ENCODE peak calls at places on chromosomes 7 and 10, in seven cellular contexts. One of them, this sample, is unnamed.

GRCh38 chr10:3924344-3924743 is 139.3 kb upstream of the KLF6 start:
- DNase-seq in AG04450: peak; percentile 24
- DNase-seq in CD8-positive, alpha-beta T cell: no peak
- DNase-seq in neural progenitor cell: no peak
- DNase-seq in naive thymus-derived CD4-positive, alpha-beta T cell: no peak
- DNase-seq in CD4-positive, CD25-positive, alpha-beta regulatory T cell: no peak
- DNase-seq in fibroblast of lung: peak; percentile 88
- DNase-seq in this sample: no peak

GRCh38 chr7:38681882-38682281 is 50.7 kb upstream of the AMPH start:
- DNase-seq in AG04450: peak; percentile 32
- DNase-seq in CD8-positive, alpha-beta T cell: no peak
- DNase-seq in neural progenitor cell: no peak
- DNase-seq in naive thymus-derived CD4-positive, alpha-beta T cell: no peak
- DNase-seq in CD4-positive, CD25-positive, alpha-beta regulatory T cell: no peak
- DNase-seq in fibroblast of lung: peak; percentile 30
- DNase-seq in this sample: no peak

GRCh38 chr7:103445228-103446020 is 583 bp downstream of the SLC26A5 start:
- DNase-seq in AG04450: no peak
- DNase-seq in CD8-positive, alpha-beta T cell: no peak
- DNase-seq in neural progenitor cell: peak; percentile 21
- DNase-seq in naive thymus-derived CD4-positive, alpha-beta T cell: no peak
- DNase-seq in CD4-positive, CD25-positive, alpha-beta regulatory T cell: no peak
- DNase-seq in fibroblast of lung: peak; percentile 5
- DNase-seq in this sample: no peak

GRCh38 chr10:59536151-59536550 is 173.5 kb downstream of the SLC16A9 start:
- DNase-seq in AG04450: peak; percentile 74
- DNase-seq in CD8-positive, alpha-beta T cell: no peak
- DNase-seq in neural progenitor cell: no peak
- DNase-seq in naive thymus-derived CD4-positive, alpha-beta T cell: no peak
- DNase-seq in CD4-positive, CD25-positive, alpha-beta regulatory T cell: no peak
- DNase-seq in fibroblast of lung: peak; percentile 95
- DNase-seq in this sample: no peak

GRCh38 chr10:10865303-10865702 is 152.4 kb upstream of the CELF2 start:
- DNase-seq in AG04450: no peak
- DNase-seq in CD8-positive, alpha-beta T cell: no peak
- DNase-seq in neural progenitor cell: no peak
- DNase-seq in naive thymus-derived CD4-positive, alpha-beta T cell: no peak
- DNase-seq in CD4-positive, CD25-positive, alpha-beta regulatory T cell: no peak
- DNase-seq in fibroblast of lung: peak; percentile 18
- DNase-seq in this sample: no peak

GRCh38 chr10:104331208-104331838 is 6.9 kb downstream of the ITPRIP start:
- DNase-seq in AG04450: no peak
- DNase-seq in CD8-positive, alpha-beta T cell: no peak
- DNase-seq in neural progenitor cell: peak; percentile 34
- DNase-seq in naive thymus-derived CD4-positive, alpha-beta T cell: no peak
- DNase-seq in CD4-positive, CD25-positive, alpha-beta regulatory T cell: no peak
- DNase-seq in fibroblast of lung: peak; percentile 68
- DNase-seq in this sample: no peak

GRCh38 chr10:63901228-63901627 is 380.0 kb downstream of the REEP3 start:
- DNase-seq in AG04450: no peak
- DNase-seq in CD8-positive, alpha-beta T cell: no peak
- DNase-seq in neural progenitor cell: no peak
- DNase-seq in naive thymus-derived CD4-positive, alpha-beta T cell: no peak
- DNase-seq in CD4-positive, CD25-positive, alpha-beta regulatory T cell: no peak
- DNase-seq in fibroblast of lung: no peak
- DNase-seq in this sample: no peak

GRCh38 chr7:101681170-101682007 is 52.3 kb upstream of the MYL10 start:
- DNase-seq in AG04450: peak; percentile 24
- DNase-seq in CD8-positive, alpha-beta T cell: no peak
- DNase-seq in neural progenitor cell: peak; percentile 30
- DNase-seq in naive thymus-derived CD4-positive, alpha-beta T cell: no peak
- DNase-seq in CD4-positive, CD25-positive, alpha-beta regulatory T cell: no peak
- DNase-seq in fibroblast of lung: peak; percentile 80
- DNase-seq in this sample: no peak

GRCh38 chr7:66970310-66970709 is 25.1 kb downstream of the SBDS start:
- DNase-seq in AG04450: no peak
- DNase-seq in CD8-positive, alpha-beta T cell: no peak
- DNase-seq in neural progenitor cell: peak; percentile 20
- DNase-seq in naive thymus-derived CD4-positive, alpha-beta T cell: no peak
- DNase-seq in CD4-positive, CD25-positive, alpha-beta regulatory T cell: no peak
- DNase-seq in fibroblast of lung: no peak
- DNase-seq in this sample: no peak

GRCh38 chr10:60809157-60809556 is 30.9 kb downstream of the CDK1 start:
- DNase-seq in AG04450: no peak
- DNase-seq in CD8-positive, alpha-beta T cell: no peak
- DNase-seq in neural progenitor cell: no peak
- DNase-seq in naive thymus-derived CD4-positive, alpha-beta T cell: no peak
- DNase-seq in CD4-positive, CD25-positive, alpha-beta regulatory T cell: no peak
- DNase-seq in fibroblast of lung: peak; percentile 87
- DNase-seq in this sample: no peak

GRCh38 chr7:151313857-151314256 is 27.8 kb upstream of the NUB1 start:
- DNase-seq in AG04450: no peak
- DNase-seq in CD8-positive, alpha-beta T cell: no peak
- DNase-seq in neural progenitor cell: no peak
- DNase-seq in naive thymus-derived CD4-positive, alpha-beta T cell: no peak
- DNase-seq in CD4-positive, CD25-positive, alpha-beta regulatory T cell: no peak
- DNase-seq in fibroblast of lung: peak; percentile 55
- DNase-seq in this sample: no peak

GRCh38 chr10:4766449-4766848 is 59.6 kb upstream of the AKR1E2 start:
- DNase-seq in AG04450: no peak
- DNase-seq in CD8-positive, alpha-beta T cell: no peak
- DNase-seq in neural progenitor cell: no peak
- DNase-seq in naive thymus-derived CD4-positive, alpha-beta T cell: no peak
- DNase-seq in CD4-positive, CD25-positive, alpha-beta regulatory T cell: no peak
- DNase-seq in fibroblast of lung: peak; percentile 50
- DNase-seq in this sample: no peak

GRCh38 chr10:74276416-74276815 is 125.4 kb downstream of the ADK start:
- DNase-seq in AG04450: no peak
- DNase-seq in CD8-positive, alpha-beta T cell: no peak
- DNase-seq in neural progenitor cell: no peak
- DNase-seq in naive thymus-derived CD4-positive, alpha-beta T cell: no peak
- DNase-seq in CD4-positive, CD25-positive, alpha-beta regulatory T cell: no peak
- DNase-seq in fibroblast of lung: no peak
- DNase-seq in this sample: no peak

GRCh38 chr10:61869772-61870520 is 31.6 kb upstream of the ARID5B start:
- DNase-seq in AG04450: peak; percentile 21
- DNase-seq in CD8-positive, alpha-beta T cell: no peak
- DNase-seq in neural progenitor cell: no peak
- DNase-seq in naive thymus-derived CD4-positive, alpha-beta T cell: no peak
- DNase-seq in CD4-positive, CD25-positive, alpha-beta regulatory T cell: no peak
- DNase-seq in fibroblast of lung: peak; percentile 66
- DNase-seq in this sample: no peak

GRCh38 chr7:3032256-3032655 is 11.4 kb downstream of the CARD11 start:
- DNase-seq in AG04450: no peak
- DNase-seq in CD8-positive, alpha-beta T cell: no peak
- DNase-seq in neural progenitor cell: no peak
- DNase-seq in naive thymus-derived CD4-positive, alpha-beta T cell: no peak
- DNase-seq in CD4-positive, CD25-positive, alpha-beta regulatory T cell: no peak
- DNase-seq in fibroblast of lung: no peak
- DNase-seq in this sample: no peak

GRCh38 chr10:49187044-49187484 is 1.1 kb downstream of the TMEM273 start:
- DNase-seq in AG04450: no peak
- DNase-seq in CD8-positive, alpha-beta T cell: no peak
- DNase-seq in neural progenitor cell: no peak
- DNase-seq in naive thymus-derived CD4-positive, alpha-beta T cell: no peak
- DNase-seq in CD4-positive, CD25-positive, alpha-beta regulatory T cell: no peak
- DNase-seq in fibroblast of lung: no peak
- DNase-seq in this sample: no peak

GRCh38 chr10:132396495-132397035 is 435 bp upstream of the PWWP2B start:
- DNase-seq in AG04450: no peak
- DNase-seq in CD8-positive, alpha-beta T cell: no peak
- DNase-seq in neural progenitor cell: peak; percentile 86
- DNase-seq in naive thymus-derived CD4-positive, alpha-beta T cell: peak; percentile 65
- DNase-seq in CD4-positive, CD25-positive, alpha-beta regulatory T cell: peak; percentile 76
- DNase-seq in fibroblast of lung: peak; percentile 37
- DNase-seq in this sample: peak; percentile 60

GRCh38 chr7:34672430-34672829 is 14.4 kb downstream of the NPSR1 start:
- DNase-seq in AG04450: no peak
- DNase-seq in CD8-positive, alpha-beta T cell: no peak
- DNase-seq in neural progenitor cell: no peak
- DNase-seq in naive thymus-derived CD4-positive, alpha-beta T cell: no peak
- DNase-seq in CD4-positive, CD25-positive, alpha-beta regulatory T cell: no peak
- DNase-seq in fibroblast of lung: no peak
- DNase-seq in this sample: no peak

GRCh38 chr7:157990878-157991250 is 596.8 kb downstream of the PTPRN2 start:
- DNase-seq in AG04450: no peak
- DNase-seq in CD8-positive, alpha-beta T cell: no peak
- DNase-seq in neural progenitor cell: no peak
- DNase-seq in naive thymus-derived CD4-positive, alpha-beta T cell: no peak
- DNase-seq in CD4-positive, CD25-positive, alpha-beta regulatory T cell: no peak
- DNase-seq in fibroblast of lung: no peak
- DNase-seq in this sample: no peak

GRCh38 chr7:157991761-157992160 is 595.9 kb downstream of the PTPRN2 start:
- DNase-seq in AG04450: no peak
- DNase-seq in CD8-positive, alpha-beta T cell: no peak
- DNase-seq in neural progenitor cell: no peak
- DNase-seq in naive thymus-derived CD4-positive, alpha-beta T cell: no peak
- DNase-seq in CD4-positive, CD25-positive, alpha-beta regulatory T cell: no peak
- DNase-seq in fibroblast of lung: no peak
- DNase-seq in this sample: no peak

GRCh38 chr7:157991351-157991750 is 596.3 kb downstream of the PTPRN2 start:
- DNase-seq in AG04450: no peak
- DNase-seq in CD8-positive, alpha-beta T cell: no peak
- DNase-seq in neural progenitor cell: no peak
- DNase-seq in naive thymus-derived CD4-positive, alpha-beta T cell: no peak
- DNase-seq in CD4-positive, CD25-positive, alpha-beta regulatory T cell: no peak
- DNase-seq in fibroblast of lung: no peak
- DNase-seq in this sample: no peak

GRCh38 chr7:157989611-157990010 is 598.0 kb downstream of the PTPRN2 start:
- DNase-seq in AG04450: no peak
- DNase-seq in CD8-positive, alpha-beta T cell: no peak
- DNase-seq in neural progenitor cell: no peak
- DNase-seq in naive thymus-derived CD4-positive, alpha-beta T cell: no peak
- DNase-seq in CD4-positive, CD25-positive, alpha-beta regulatory T cell: no peak
- DNase-seq in fibroblast of lung: no peak
- DNase-seq in this sample: no peak

GRCh38 chr7:157990226-157990877 is 597.3 kb downstream of the PTPRN2 start:
- DNase-seq in AG04450: no peak
- DNase-seq in CD8-positive, alpha-beta T cell: no peak
- DNase-seq in neural progenitor cell: no peak
- DNase-seq in naive thymus-derived CD4-positive, alpha-beta T cell: no peak
- DNase-seq in CD4-positive, CD25-positive, alpha-beta regulatory T cell: no peak
- DNase-seq in fibroblast of lung: no peak
- DNase-seq in this sample: no peak
- H3K9me3 ChIP-seq in AG04450: peaks cover 94% of the 10 kb centered on the region
- H3K9me3 ChIP-seq in CD8-positive, alpha-beta T cell: no peaks in the 10 kb centered on the region
- H3K9me3 ChIP-seq in neural progenitor cell: no peaks in the 10 kb centered on the region
- H3K9me3 ChIP-seq in naive thymus-derived CD4-positive, alpha-beta T cell: no peaks in the 10 kb centered on the region
- H3K9me3 ChIP-seq in CD4-positive, CD25-positive, alpha-beta regulatory T cell: no peaks in the 10 kb centered on the region
- H3K9me3 ChIP-seq in fibroblast of lung: no peaks in the 10 kb centered on the region
- H3K9me3 ChIP-seq in this sample: no peaks in the 10 kb centered on the region

DNA sequence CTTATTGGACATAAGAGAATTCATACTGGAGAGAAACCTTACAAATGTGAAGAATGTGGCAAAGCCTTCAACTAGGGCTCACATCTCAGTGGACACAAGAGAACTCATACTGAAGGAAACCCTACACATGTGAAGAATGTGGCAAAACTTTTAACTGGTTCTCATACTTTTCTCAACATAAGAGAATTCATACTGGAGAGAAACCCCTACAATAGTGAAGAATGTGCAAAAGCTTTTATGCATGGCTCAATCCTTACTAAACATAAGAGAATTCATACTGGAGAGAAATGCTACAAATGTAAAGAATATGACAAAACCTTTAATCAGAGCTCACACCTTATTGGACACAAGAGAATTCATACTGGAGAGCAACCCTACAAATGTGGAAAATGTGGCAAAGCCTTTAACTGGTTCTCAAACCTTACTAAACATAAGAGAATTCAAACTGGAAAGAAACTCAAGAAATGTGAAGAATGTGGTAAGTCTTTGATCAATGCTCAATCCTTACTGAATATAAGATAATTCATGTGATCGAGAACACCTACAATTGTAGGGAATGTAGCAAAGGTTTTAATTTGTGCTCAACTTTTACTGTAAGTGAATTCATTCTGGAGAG is 121.8 kb upstream of the ZNF722 start:
- DNase-seq in AG04450: no peak
- DNase-seq in CD8-positive, alpha-beta T cell: no peak
- DNase-seq in neural progenitor cell: no peak
- DNase-seq in naive thymus-derived CD4-positive, alpha-beta T cell: no peak
- DNase-seq in CD4-positive, CD25-positive, alpha-beta regulatory T cell: no peak
- DNase-seq in fibroblast of lung: no peak
- DNase-seq in this sample: no peak
- H3K9me3 ChIP-seq in AG04450: peaks cover 25% of the 10 kb centered on the region
- H3K9me3 ChIP-seq in CD8-positive, alpha-beta T cell: peaks cover 32% of the 10 kb centered on the region
- H3K9me3 ChIP-seq in neural progenitor cell: peaks cover 76% of the 10 kb centered on the region
- H3K9me3 ChIP-seq in naive thymus-derived CD4-positive, alpha-beta T cell: peaks cover 11% of the 10 kb centered on the region
- H3K9me3 ChIP-seq in CD4-positive, CD25-positive, alpha-beta regulatory T cell: peaks cover 75% of the 10 kb centered on the region
- H3K9me3 ChIP-seq in fibroblast of lung: no peaks in the 10 kb centered on the region
- H3K9me3 ChIP-seq in this sample: peaks cover 12% of the 10 kb centered on the region

GRCh38 chr7:134737561-134738353 is 41.7 kb upstream of the CALD1 start:
- DNase-seq in AG04450: no peak
- DNase-seq in CD8-positive, alpha-beta T cell: no peak
- DNase-seq in neural progenitor cell: no peak
- DNase-seq in naive thymus-derived CD4-positive, alpha-beta T cell: no peak
- DNase-seq in CD4-positive, CD25-positive, alpha-beta regulatory T cell: no peak
- DNase-seq in fibroblast of lung: peak; percentile 38
- DNase-seq in this sample: no peak

GRCh38 chr7:134740364-134740763 is 39.1 kb upstream of the CALD1 start:
- DNase-seq in AG04450: no peak
- DNase-seq in CD8-positive, alpha-beta T cell: no peak
- DNase-seq in neural progenitor cell: no peak
- DNase-seq in naive thymus-derived CD4-positive, alpha-beta T cell: no peak
- DNase-seq in CD4-positive, CD25-positive, alpha-beta regulatory T cell: no peak
- DNase-seq in fibroblast of lung: no peak
- DNase-seq in this sample: no peak

GRCh38 chr7:134736381-134736780 is 43.1 kb upstream of the CALD1 start:
- DNase-seq in AG04450: no peak
- DNase-seq in CD8-positive, alpha-beta T cell: no peak
- DNase-seq in neural progenitor cell: no peak
- DNase-seq in naive thymus-derived CD4-positive, alpha-beta T cell: no peak
- DNase-seq in CD4-positive, CD25-positive, alpha-beta regulatory T cell: no peak
- DNase-seq in fibroblast of lung: no peak
- DNase-seq in this sample: no peak

GRCh38 chr7:134741901-134742635 is 37.4 kb upstream of the CALD1 start:
- DNase-seq in AG04450: peak; percentile 70
- DNase-seq in CD8-positive, alpha-beta T cell: no peak
- DNase-seq in neural progenitor cell: peak; percentile 38
- DNase-seq in naive thymus-derived CD4-positive, alpha-beta T cell: no peak
- DNase-seq in CD4-positive, CD25-positive, alpha-beta regulatory T cell: no peak
- DNase-seq in fibroblast of lung: no peak
- DNase-seq in this sample: no peak

DNA sequence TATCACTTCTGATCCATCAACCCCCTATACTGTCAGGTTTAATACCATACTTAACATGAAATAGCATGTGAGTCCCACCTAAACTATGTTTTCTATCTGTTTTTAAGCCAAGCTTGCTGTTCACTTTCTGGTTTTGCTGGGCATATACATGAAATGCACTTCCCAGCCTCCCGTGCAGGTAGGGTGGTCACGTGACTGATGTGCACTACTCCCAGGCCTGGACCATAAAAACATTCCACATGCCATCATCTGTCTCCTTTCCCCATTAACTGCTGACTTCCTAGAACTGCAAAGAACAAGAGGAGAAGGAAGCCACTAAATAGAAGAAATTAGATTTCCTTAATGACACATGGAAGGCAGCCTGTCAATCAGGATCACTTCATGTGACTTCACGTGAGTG is 40.1 kb upstream of the CALD1 start:
- DNase-seq in AG04450: no peak
- DNase-seq in CD8-positive, alpha-beta T cell: no peak
- DNase-seq in neural progenitor cell: no peak
- DNase-seq in naive thymus-derived CD4-positive, alpha-beta T cell: no peak
- DNase-seq in CD4-positive, CD25-positive, alpha-beta regulatory T cell: no peak
- DNase-seq in fibroblast of lung: no peak
- DNase-seq in this sample: no peak
- H3K9me3 ChIP-seq in AG04450: no peaks in the 10 kb centered on the region
- H3K9me3 ChIP-seq in CD8-positive, alpha-beta T cell: no peaks in the 10 kb centered on the region
- H3K9me3 ChIP-seq in neural progenitor cell: no peaks in the 10 kb centered on the region
- H3K9me3 ChIP-seq in naive thymus-derived CD4-positive, alpha-beta T cell: no peaks in the 10 kb centered on the region
- H3K9me3 ChIP-seq in CD4-positive, CD25-positive, alpha-beta regulatory T cell: no peaks in the 10 kb centered on the region
- H3K9me3 ChIP-seq in fibroblast of lung: no peaks in the 10 kb centered on the region
- H3K9me3 ChIP-seq in this sample: no peaks in the 10 kb centered on the region

GRCh38 chr10:101660268-101660667 is 34.7 kb downstream of the FBXW4 start:
- DNase-seq in AG04450: no peak
- DNase-seq in CD8-positive, alpha-beta T cell: no peak
- DNase-seq in neural progenitor cell: no peak
- DNase-seq in naive thymus-derived CD4-positive, alpha-beta T cell: no peak
- DNase-seq in CD4-positive, CD25-positive, alpha-beta regulatory T cell: no peak
- DNase-seq in fibroblast of lung: no peak
- DNase-seq in this sample: no peak
- H3K9me3 ChIP-seq in AG04450: no peaks in the 10 kb centered on the region
- H3K9me3 ChIP-seq in CD8-positive, alpha-beta T cell: no peaks in the 10 kb centered on the region
- H3K9me3 ChIP-seq in neural progenitor cell: no peaks in the 10 kb centered on the region
- H3K9me3 ChIP-seq in naive thymus-derived CD4-positive, alpha-beta T cell: no peaks in the 10 kb centered on the region
- H3K9me3 ChIP-seq in CD4-positive, CD25-positive, alpha-beta regulatory T cell: no peaks in the 10 kb centered on the region
- H3K9me3 ChIP-seq in fibroblast of lung: no peaks in the 10 kb centered on the region
- H3K9me3 ChIP-seq in this sample: no peaks in the 10 kb centered on the region